ENCODE peak calls at places on chromosome 5, in five cellular contexts. One of them, this sample, is unnamed.

GRCh38 chr5:2895196-2895595 is 143.7 kb upstream of the IRX2 start:
- DNase-seq in T-helper 2 cell: no peak
- DNase-seq in effector memory CD8-positive, alpha-beta T cell: no peak
- DNase-seq in MCF 10A: no peak
- DNase-seq in A549: no peak
- DNase-seq in this sample: no peak

GRCh38 chr5:180330810-180331646 is 22.1 kb downstream of the GFPT2 start:
- DNase-seq in T-helper 2 cell: no peak
- DNase-seq in effector memory CD8-positive, alpha-beta T cell: no peak
- DNase-seq in MCF 10A: peak
- DNase-seq in A549: peak
- DNase-seq in this sample: no peak

GRCh38 chr5:150763023-150763793 is 4.4 kb upstream of the DCTN4 start:
- DNase-seq in T-helper 2 cell: no peak
- DNase-seq in effector memory CD8-positive, alpha-beta T cell: no peak
- DNase-seq in MCF 10A: peak
- DNase-seq in A549: no peak
- DNase-seq in this sample: no peak

GRCh38 chr5:135821061-135821781 is 13.2 kb upstream of the SLC25A48 start:
- DNase-seq in T-helper 2 cell: no peak
- DNase-seq in effector memory CD8-positive, alpha-beta T cell: no peak
- DNase-seq in MCF 10A: peak
- DNase-seq in A549: no peak
- DNase-seq in this sample: peak

GRCh38 chr5:72194846-72195245 is 87.6 kb downstream of the MAP1B start:
- DNase-seq in T-helper 2 cell: no peak
- DNase-seq in effector memory CD8-positive, alpha-beta T cell: peak
- DNase-seq in MCF 10A: no peak
- DNase-seq in A549: no peak
- DNase-seq in this sample: no peak

GRCh38 chr5:88674262-88675158 is 208.5 kb downstream of the MEF2C start:
- DNase-seq in T-helper 2 cell: no peak
- DNase-seq in effector memory CD8-positive, alpha-beta T cell: no peak
- DNase-seq in MCF 10A: no peak
- DNase-seq in A549: no peak
- DNase-seq in this sample: no peak

GRCh38 chr5:82538339-82539034 is 260.3 kb upstream of the RPS23 start:
- DNase-seq in T-helper 2 cell: no peak
- DNase-seq in effector memory CD8-positive, alpha-beta T cell: no peak
- DNase-seq in MCF 10A: no peak
- DNase-seq in A549: no peak
- DNase-seq in this sample: no peak

GRCh38 chr5:112586596-112587062 is 151.1 kb upstream of the APC start:
- DNase-seq in T-helper 2 cell: no peak
- DNase-seq in effector memory CD8-positive, alpha-beta T cell: no peak
- DNase-seq in MCF 10A: no peak
- DNase-seq in A549: no peak
- DNase-seq in this sample: no peak

GRCh38 chr5:72600401-72600981 is 93.3 kb upstream of the ZNF366 start:
- DNase-seq in T-helper 2 cell: no peak
- DNase-seq in effector memory CD8-positive, alpha-beta T cell: no peak
- DNase-seq in MCF 10A: peak
- DNase-seq in A549: peak
- DNase-seq in this sample: no peak

GRCh38 chr5:81233080-81233634 is at the start of gene CKMT2:
- DNase-seq in T-helper 2 cell: no peak
- DNase-seq in effector memory CD8-positive, alpha-beta T cell: no peak
- DNase-seq in MCF 10A: no peak
- DNase-seq in A549: no peak
- DNase-seq in this sample: peak

GRCh38 chr5:141604318-141604717 is 14.5 kb downstream of the DIAPH1 start:
- DNase-seq in T-helper 2 cell: no peak
- DNase-seq in effector memory CD8-positive, alpha-beta T cell: no peak
- DNase-seq in MCF 10A: peak
- DNase-seq in A549: peak
- DNase-seq in this sample: no peak

GRCh38 chr5:138272681-138273080 is 1.7 kb downstream of the GFRA3 start:
- DNase-seq in T-helper 2 cell: no peak
- DNase-seq in effector memory CD8-positive, alpha-beta T cell: no peak
- DNase-seq in MCF 10A: no peak
- DNase-seq in A549: no peak
- DNase-seq in this sample: no peak

GRCh38 chr5:9519537-9519936 is 26.3 kb downstream of the SEMA5A start:
- DNase-seq in T-helper 2 cell: no peak
- DNase-seq in effector memory CD8-positive, alpha-beta T cell: no peak
- DNase-seq in MCF 10A: peak
- DNase-seq in A549: no peak
- DNase-seq in this sample: no peak

GRCh38 chr5:149224282-149224681 is 47.4 kb upstream of the AFAP1L1 start:
- DNase-seq in T-helper 2 cell: no peak
- DNase-seq in effector memory CD8-positive, alpha-beta T cell: no peak
- DNase-seq in MCF 10A: no peak
- DNase-seq in A549: no peak
- DNase-seq in this sample: no peak

GRCh38 chr5:93611900-93612898 is 29.2 kb downstream of the NR2F1 start:
- DNase-seq in T-helper 2 cell: no peak
- DNase-seq in effector memory CD8-positive, alpha-beta T cell: no peak
- DNase-seq in MCF 10A: no peak
- DNase-seq in A549: no peak
- DNase-seq in this sample: no peak

GRCh38 chr5:65034782-65035181 is 266.1 kb downstream of the CWC27 start:
- DNase-seq in T-helper 2 cell: no peak
- DNase-seq in effector memory CD8-positive, alpha-beta T cell: no peak
- DNase-seq in MCF 10A: no peak
- DNase-seq in A549: no peak
- DNase-seq in this sample: no peak

GRCh38 chr5:148968311-148968710 is 94.6 kb downstream of the SH3TC2 start:
- DNase-seq in T-helper 2 cell: no peak
- DNase-seq in effector memory CD8-positive, alpha-beta T cell: no peak
- DNase-seq in MCF 10A: no peak
- DNase-seq in A549: no peak
- DNase-seq in this sample: no peak

GRCh38 chr5:39702928-39703327 is 278.1 kb upstream of the DAB2 start:
- DNase-seq in T-helper 2 cell: no peak
- DNase-seq in effector memory CD8-positive, alpha-beta T cell: no peak
- DNase-seq in MCF 10A: no peak
- DNase-seq in A549: no peak
- DNase-seq in this sample: no peak

GRCh38 chr5:112064956-112065355 is 308.0 kb upstream of the NREP start:
- DNase-seq in T-helper 2 cell: no peak
- DNase-seq in effector memory CD8-positive, alpha-beta T cell: no peak
- DNase-seq in MCF 10A: no peak
- DNase-seq in A549: no peak
- DNase-seq in this sample: no peak

GRCh38 chr5:95163079-95163478 is 121.8 kb downstream of the MCTP1 start:
- DNase-seq in T-helper 2 cell: no peak
- DNase-seq in effector memory CD8-positive, alpha-beta T cell: no peak
- DNase-seq in MCF 10A: no peak
- DNase-seq in A549: no peak
- DNase-seq in this sample: no peak

GRCh38 chr5:57844410-57844809 is 361.8 kb upstream of the ACTBL2 start:
- DNase-seq in T-helper 2 cell: no peak
- DNase-seq in effector memory CD8-positive, alpha-beta T cell: no peak
- DNase-seq in MCF 10A: no peak
- DNase-seq in A549: no peak
- DNase-seq in this sample: no peak

GRCh38 chr5:1480217-1480616 is 35.0 kb upstream of the SLC6A3 start:
- DNase-seq in T-helper 2 cell: no peak
- DNase-seq in effector memory CD8-positive, alpha-beta T cell: no peak
- DNase-seq in MCF 10A: no peak
- DNase-seq in A549: peak
- DNase-seq in this sample: no peak

GRCh38 chr5:178206166-178207101 is 2.1 kb downstream of the HNRNPAB start:
- DNase-seq in T-helper 2 cell: no peak
- DNase-seq in effector memory CD8-positive, alpha-beta T cell: peak
- DNase-seq in MCF 10A: no peak
- DNase-seq in A549: no peak
- DNase-seq in this sample: no peak

GRCh38 chr5:1488882-1489680 is 34.7 kb downstream of the LPCAT1 start:
- DNase-seq in T-helper 2 cell: no peak
- DNase-seq in effector memory CD8-positive, alpha-beta T cell: no peak
- DNase-seq in MCF 10A: no peak
- DNase-seq in A549: no peak
- DNase-seq in this sample: no peak

GRCh38 chr5:75617746-75618352 is 6.6 kb downstream of the ANKDD1B start:
- DNase-seq in T-helper 2 cell: no peak
- DNase-seq in effector memory CD8-positive, alpha-beta T cell: no peak
- DNase-seq in MCF 10A: no peak
- DNase-seq in A549: no peak
- DNase-seq in this sample: no peak

GRCh38 chr5:128537306-128537998 is 593 bp downstream of the FBN2 start:
- DNase-seq in T-helper 2 cell: no peak
- DNase-seq in effector memory CD8-positive, alpha-beta T cell: no peak
- DNase-seq in MCF 10A: peak
- DNase-seq in A549: peak
- DNase-seq in this sample: peak

GRCh38 chr5:87899109-87900100 is 369.2 kb downstream of the TMEM161B start:
- DNase-seq in T-helper 2 cell: no peak
- DNase-seq in effector memory CD8-positive, alpha-beta T cell: no peak
- DNase-seq in MCF 10A: peak
- DNase-seq in A549: no peak
- DNase-seq in this sample: no peak